ENCODE peak calls at places on chromosomes 2 and 18, in five cellular contexts. S is SK-N-SH, D is HCT116, M is GM12878, N is H1. U is an unnamed sample.

GRCh38 chr2:32591669-32592463 is 36.0 kb upstream of the TTC27 start:
- DNase-seq in M (peak), D (no peak), N (no peak), S (no peak), U (no peak)

GRCh38 chr2:21424375-21424774 is 300.6 kb downstream of the TDRD15 start:
- DNase-seq in N (no peak), M (no peak), D (no peak), S (no peak), U (no peak)

GRCh38 chr18:43720036-43720435 is 442.7 kb upstream of the SYT4 start:
- DNase-seq in S (no peak), D (no peak), M (no peak), N (no peak), U (no peak)

GRCh38 chr2:59236723-59237122 is 995.6 kb upstream of the FANCL start:
- DNase-seq in N (no peak), S (no peak), M (no peak), D (no peak), U (no peak)

GRCh38 chr2:48888096-48888495 is 132.6 kb upstream of the LHCGR start:
- DNase-seq in N (no peak), M (no peak), D (no peak), S (no peak), U (no peak)

GRCh38 chr2:66494708-66495107 is 59.8 kb downstream of the MEIS1 start:
- DNase-seq in D (no peak), N (no peak), M (no peak), S (no peak), U (no peak)

GRCh38 chr2:139378373-139378772 is 598.2 kb upstream of the NXPH2 start:
- DNase-seq in S (no peak), N (no peak), M (no peak), D (no peak), U (no peak)

GRCh38 chr2:52390651-52391050 is 1358.7 kb upstream of the NRXN1 start:
- DNase-seq in M (no peak), N (no peak), D (no peak), S (no peak), U (no peak)

GRCh38 chr2:28709101-28709500 is 42.5 kb upstream of the PPP1CB start:
- DNase-seq in M (no peak), D (no peak), N (no peak), S (no peak), U (peak)

GRCh38 chr2:188853307-188853706 is 120.9 kb upstream of the COL3A1 start:
- DNase-seq in S (peak), D (no peak), M (no peak), N (no peak), U (no peak)

GRCh38 chr2:95342556-95343320 is 45.6 kb downstream of the KCNIP3 start:
- DNase-seq in M (no peak), D (no peak), S (peak), N (no peak), U (no peak)

GRCh38 chr2:77008925-77009706 is 513.1 kb downstream of the LRRTM4 start:
- DNase-seq in S (no peak), N (no peak), D (no peak), M (no peak), U (no peak)

GRCh38 chr2:113757059-113757657 is 716 bp upstream of the SLC35F5 start:
- DNase-seq in N (no peak), D (no peak), M (no peak), S (no peak), U (no peak)

GRCh38 chr2:44247924-44248323 is 27.4 kb upstream of the SLC3A1 start:
- DNase-seq in D (no peak), N (no peak), S (no peak), M (no peak), U (no peak)

GRCh38 chr2:173806761-173807160 is 158.4 kb downstream of the SP3 start:
- DNase-seq in D (no peak), M (no peak), N (no peak), S (no peak), U (no peak)

GRCh38 chr2:197278804-197279763 is 31.5 kb downstream of the ANKRD44 start:
- DNase-seq in M (no peak), N (no peak), S (no peak), D (no peak), U (no peak)

GRCh38 chr2:46394649-46395510 is 84.5 kb upstream of the TMEM247 start:
- DNase-seq in N (no peak), M (peak), D (no peak), S (no peak), U (no peak)

GRCh38 chr2:156792242-156792840 is 356.2 kb downstream of the GPD2 start:
- DNase-seq in N (no peak), S (no peak), D (no peak), M (no peak), U (no peak)

GRCh38 chr18:68438983-68439382 is 275.9 kb downstream of the TMX3 start:
- DNase-seq in M (no peak), S (no peak), N (no peak), D (no peak), U (no peak)

GRCh38 chr2:173792166-173792565 is 173.0 kb downstream of the SP3 start:
- DNase-seq in N (no peak), M (no peak), D (no peak), S (no peak), U (no peak)

GRCh38 chr2:238142382-238143205 is 4.1 kb downstream of the KLHL30 start:
- DNase-seq in N (no peak), D (no peak), S (no peak), M (no peak), U (no peak)

DNA sequence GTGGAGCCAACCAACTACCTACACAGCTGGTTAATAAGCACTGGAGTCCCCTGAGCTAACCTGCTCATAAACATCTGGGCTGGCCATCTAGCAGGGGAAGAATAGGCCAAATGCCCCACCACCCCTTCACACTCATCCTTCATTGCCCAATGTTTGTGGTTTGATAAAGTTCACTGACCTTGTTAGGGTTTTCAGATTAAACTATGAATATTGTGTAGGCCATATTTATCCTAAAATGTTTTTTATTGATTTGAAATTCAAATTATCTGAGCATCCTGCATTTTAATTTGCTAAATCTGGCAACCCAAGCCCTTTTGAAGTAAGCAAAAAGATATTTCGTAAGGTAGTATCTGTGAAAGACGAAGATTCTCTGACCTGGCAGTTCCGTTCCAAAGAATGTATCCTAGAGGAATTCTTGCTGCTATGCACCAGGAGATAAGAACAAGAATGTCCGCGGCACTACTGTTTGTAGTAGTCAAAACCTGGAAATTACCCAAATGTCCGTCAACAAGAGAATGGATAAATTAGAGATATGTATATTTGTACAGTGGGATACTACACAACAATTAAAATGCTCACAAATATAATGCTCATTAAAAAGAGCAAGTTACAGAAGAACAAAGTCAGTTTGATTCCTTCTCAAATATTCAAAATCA is 5.8 kb upstream of the TLK1 start:
- DNase-seq in S (no peak), D (no peak), N (no peak), M (no peak), U (no peak)
- TF ChIP-seq JUND in S (no peak), D (no peak), N (no peak), M (no peak), U (no peak)

GRCh38 chr18:76558881-76559667 is 64.0 kb upstream of the ZNF516 start:
- DNase-seq in S (no peak), N (no peak), D (peak), M (no peak), U (peak)
- TF ChIP-seq JUND in S (no peak), N (no peak), D (peak), M (no peak), U (no peak)

GRCh38 chr2:179298666-179299065 is 34.0 kb upstream of the SESTD1 start:
- DNase-seq in N (no peak), D (no peak), M (no peak), S (no peak), U (no peak)

GRCh38 chr2:179305125-179305524 is 40.5 kb upstream of the SESTD1 start:
- DNase-seq in D (no peak), N (no peak), S (no peak), M (no peak), U (no peak)

GRCh38 chr2:179302149-179302548 is 37.5 kb upstream of the SESTD1 start:
- DNase-seq in D (no peak), M (no peak), N (no peak), S (no peak), U (no peak)

GRCh38 chr2:179304424-179304823 is 39.8 kb upstream of the SESTD1 start:
- DNase-seq in S (no peak), N (no peak), D (no peak), M (no peak), U (no peak)

GRCh38 chr2:179302764-179303561 is 38.3 kb upstream of the SESTD1 start:
- DNase-seq in N (no peak), M (no peak), D (no peak), S (no peak), U (no peak)
- TF ChIP-seq JUND in N (no peak), M (no peak), D (no peak), S (no peak), U (no peak)

DNA sequence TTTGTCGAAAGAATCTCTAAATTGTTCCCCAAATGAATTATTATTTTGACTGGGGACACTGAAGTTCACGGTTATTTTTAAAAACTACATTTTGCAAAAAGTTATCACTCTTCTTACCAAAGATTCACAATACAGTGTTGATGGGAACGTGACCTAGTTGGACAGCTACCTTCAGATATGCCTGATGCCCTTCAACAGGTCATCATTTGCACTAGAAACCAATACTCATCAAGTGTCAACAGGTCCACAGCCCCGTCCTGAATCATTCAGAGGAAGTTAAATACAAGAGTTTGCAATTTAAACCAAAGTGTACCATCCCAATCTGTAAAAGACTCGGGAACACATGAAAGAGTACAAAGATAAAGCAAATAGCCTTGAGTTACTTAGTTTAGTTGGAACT is 28.3 kb downstream of the BCL2 start:
- DNase-seq in N (no peak), M (no peak), S (no peak), D (no peak), U (no peak)
- TF ChIP-seq JUND in N (no peak), M (no peak), S (no peak), D (no peak), U (no peak)

GRCh38 chr2:47488870-47489584 is 86.1 kb downstream of the MSH2 start:
- DNase-seq in S (no peak), D (peak), M (no peak), N (no peak), U (no peak)
- TF ChIP-seq JUND in S (peak), D (peak), M (no peak), N (no peak), U (no peak)

GRCh38 chr2:204452464-204453023 is 92.7 kb upstream of the PARD3B start:
- DNase-seq in N (no peak), S (no peak), D (peak), M (no peak), U (peak)
- TF ChIP-seq JUND in N (no peak), S (no peak), D (no peak), M (no peak), U (no peak)

GRCh38 chr2:164205347-164205746 is 415.9 kb downstream of the GRB14 start:
- DNase-seq in S (no peak), M (no peak), N (no peak), D (no peak), U (no peak)
- TF ChIP-seq JUND in S (no peak), M (no peak), N (no peak), D (no peak), U (no peak)

GRCh38 chr2:231615058-231615671 is 22.5 kb downstream of the TEX44 start:
- DNase-seq in N (no peak), S (no peak), D (no peak), M (no peak), U (peak)

GRCh38 chr2:231613054-231613654 is 20.5 kb downstream of the TEX44 start:
- DNase-seq in S (no peak), M (no peak), D (no peak), N (no peak), U (no peak)

GRCh38 chr2:231612199-231613053 is 19.8 kb downstream of the TEX44 start:
- DNase-seq in M (peak), S (peak), N (no peak), D (peak), U (peak)

GRCh38 chr2:231613655-231614558 is 21.2 kb downstream of the TEX44 start:
- DNase-seq in D (peak), S (peak), N (no peak), M (peak), U (peak)

GRCh38 chr2:231614559-231615057 is 21.9 kb downstream of the TEX44 start:
- DNase-seq in N (no peak), S (peak), M (no peak), D (no peak), U (no peak)
- TF ChIP-seq JUND in N (no peak), S (no peak), M (peak), D (no peak), U (no peak)